ENCODE peak calls at places on chromosomes 12 and 14, in five cellular contexts. H is lower leg skin, M is neural progenitor cell, F is suprapubic skin, W is breast epithelium. X is an unnamed sample.

GRCh38 chr14:84006643-84007137 is 1523.3 kb upstream of the FLRT2 start:
- DNase-seq in W (no peak), M (peak), F (no peak), H (no peak), X (no peak)

GRCh38 chr12:112198120-112198733 is 72.9 kb downstream of the TRAFD1 start:
- DNase-seq in W (no peak), H (no peak), M (peak), F (no peak), X (peak)

GRCh38 chr14:22980672-22981089 is 1.7 kb downstream of the AJUBA start:
- DNase-seq in F (peak), H (peak), W (peak), M (peak), X (peak)

GRCh38 chr12:79023261-79023660 is 158.7 kb downstream of the SYT1 start:
- DNase-seq in M (no peak), H (no peak), W (no peak), F (no peak), X (no peak)

GRCh38 chr14:99232406-99233214 is 39.4 kb downstream of the BCL11B start:
- DNase-seq in M (no peak), F (no peak), W (no peak), H (no peak), X (no peak)

GRCh38 chr14:102262894-102263462 is 42.0 kb downstream of the MOK start:
- DNase-seq in H (no peak), M (peak), W (no peak), F (no peak), X (no peak)

GRCh38 chr12:122067966-122068365 is 10.6 kb upstream of the MLXIP start:
- DNase-seq in H (no peak), W (no peak), F (no peak), M (no peak), X (peak)

GRCh38 chr12:87300-87699 is 20.7 kb downstream of the IQSEC3 start:
- DNase-seq in M (no peak), H (no peak), F (no peak), W (no peak), X (no peak)

GRCh38 chr14:39426605-39427004 is 5.6 kb downstream of the FBXO33 start:
- DNase-seq in F (no peak), M (no peak), W (no peak), H (no peak), X (no peak)

GRCh38 chr12:120625557-120626419 is 14.6 kb upstream of the CABP1 start:
- DNase-seq in W (no peak), H (no peak), F (no peak), M (peak), X (no peak)

GRCh38 chr12:5257763-5258475 is 174.0 kb upstream of the NTF3 start:
- DNase-seq in H (no peak), F (no peak), M (no peak), W (no peak), X (no peak)

GRCh38 chr12:46103691-46104090 is 113.3 kb upstream of the SCAF11 start:
- DNase-seq in F (no peak), M (no peak), H (no peak), W (no peak), X (no peak)

GRCh38 chr12:4099276-4099675 is 174.3 kb upstream of the CCND2 start:
- DNase-seq in H (no peak), F (no peak), W (no peak), M (peak), X (no peak)

GRCh38 chr12:40770781-40771180 is 78.5 kb downstream of the CNTN1 start:
- DNase-seq in F (no peak), W (no peak), M (no peak), H (no peak), X (no peak)

GRCh38 chr14:33386771-33387170 is 448.1 kb downstream of the NPAS3 start:
- DNase-seq in W (no peak), F (no peak), H (no peak), M (no peak), X (no peak)

GRCh38 chr14:80390911-80391310 is 179.6 kb upstream of the DIO2 start:
- DNase-seq in H (no peak), M (peak), W (no peak), F (no peak), X (peak)

GRCh38 chr14:68682166-68683103 is 110.4 kb downstream of the ZFP36L1 start:
- DNase-seq in M (no peak), H (peak), F (peak), W (no peak), X (peak)

GRCh38 chr14:100530270-100531072 is 56.7 kb downstream of the BEGAIN start:
- DNase-seq in M (no peak), F (peak), H (no peak), W (no peak), X (no peak)

GRCh38 chr14:34372766-34373165 is 89.3 kb downstream of the SPTSSA start:
- DNase-seq in H (no peak), W (no peak), F (no peak), M (no peak), X (no peak)

GRCh38 chr12:110683888-110684287 is 5.0 kb downstream of the HVCN1 start:
- DNase-seq in F (no peak), W (no peak), M (no peak), H (no peak), X (no peak)

GRCh38 chr14:23863836-23864235 is 89.7 kb upstream of the DHRS4 start:
- DNase-seq in F (no peak), W (no peak), M (no peak), H (no peak), X (no peak)

GRCh38 chr12:16763901-16764300 is 157.9 kb upstream of the LMO3 start:
- DNase-seq in H (no peak), F (no peak), M (no peak), W (no peak), X (no peak)

GRCh38 chr12:57864382-57864781 is 17.9 kb upstream of the CTDSP2 start:
- DNase-seq in W (no peak), F (no peak), M (peak), H (no peak), X (no peak)

DNA sequence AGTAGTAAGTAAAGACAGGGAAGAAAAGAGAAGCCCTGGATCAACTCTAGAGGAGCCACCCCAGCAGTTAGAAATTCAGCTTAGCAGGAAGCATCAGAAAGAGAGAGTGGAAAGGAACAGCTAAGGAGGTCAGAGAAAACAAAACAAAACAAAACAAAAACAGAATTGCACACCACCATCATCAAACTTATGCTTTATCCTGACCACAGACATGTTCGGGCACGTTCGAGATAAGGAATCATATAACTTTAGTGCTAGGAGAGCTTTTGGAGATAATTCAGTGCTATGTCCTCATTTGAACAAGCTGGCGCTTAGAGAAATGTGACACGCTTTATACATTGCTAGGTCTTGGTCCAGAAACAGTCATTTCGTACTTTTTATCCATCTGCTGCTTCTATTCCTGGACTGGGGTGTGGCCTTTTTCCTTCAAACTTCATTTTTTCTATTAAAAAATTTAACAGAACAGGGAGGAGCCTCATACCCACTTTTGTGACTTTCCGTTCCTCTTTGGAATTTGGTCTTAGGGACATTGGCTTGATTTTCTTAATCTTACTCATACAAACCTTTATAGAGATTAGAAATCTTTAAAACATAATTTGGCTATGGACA is 213.1 kb downstream of the PTPRO start:
- DNase-seq in W (no peak), H (no peak), F (no peak), M (no peak), X (no peak)
- H3K4me3 ChIP-seq in W (no peak), H (no peak), F (no peak), M (no peak), X (no peak)

GRCh38 chr12:106288510-106289195 is 13.9 kb upstream of the TCP11L2 start:
- DNase-seq in F (no peak), W (no peak), M (no peak), H (peak), X (peak)
- H3K4me3 ChIP-seq in F (no peak), W (no peak), M (no peak), H (no peak), X (no peak)

GRCh38 chr14:54398028-54398368 is 1.2 kb downstream of the CDKN3 start:
- DNase-seq in W (no peak), M (no peak), F (no peak), H (no peak), X (no peak)
- H3K4me3 ChIP-seq in W (no peak), M (peak), F (peak), H (no peak), X (peak)

GRCh38 chr12:11840350-11840749 is 190.9 kb downstream of the ETV6 start:
- DNase-seq in W (no peak), F (no peak), M (no peak), H (no peak), X (no peak)
- H3K4me3 ChIP-seq in W (no peak), F (no peak), M (no peak), H (no peak), X (no peak)

GRCh38 chr14:59511916-59512530 is 27.7 kb downstream of the JKAMP start:
- DNase-seq in W (no peak), H (no peak), M (peak), F (no peak), X (no peak)
- H3K4me3 ChIP-seq in W (no peak), H (no peak), M (no peak), F (no peak), X (no peak)

GRCh38 chr12:54368709-54369596 is 4.7 kb upstream of the GPR84 start:
- DNase-seq in F (peak), W (peak), H (peak), M (peak), X (peak)
- H3K4me3 ChIP-seq in F (peak), W (peak), H (no peak), M (no peak), X (no peak)